ENCODE peak calls at places on chromosomes 3 and 15, in five cellular contexts. S is spleen, G is nephron progenitor cell, M is endothelial cell, F is cardiac fibroblast. K is an unnamed sample.

GRCh38 chr3:60603860-60604259 is 647.4 kb downstream of the FHIT start:
- DNase-seq in S (no peak), G (no peak), M (no peak), F (no peak), K (no peak)

GRCh38 chr3:27914199-27914598 is 192.1 kb upstream of the EOMES start:
- DNase-seq in S (no peak), G (no peak), M (no peak), F (peak), K (no peak)

GRCh38 chr15:72847806-72848205 is 64.2 kb upstream of the ADPGK start:
- DNase-seq in S (no peak), G (no peak), M (no peak), F (no peak), K (no peak)

GRCh38 chr3:133941390-133941789 is 45.7 kb upstream of the RAB6B start:
- DNase-seq in S (peak), G (peak), M (no peak), F (peak), K (no peak)

GRCh38 chr3:25707268-25707928 is 42.7 kb upstream of the TOP2B start:
- DNase-seq in S (no peak), G (no peak), M (no peak), F (no peak), K (no peak)

GRCh38 chr15:68962464-68962863 is 32.1 kb downstream of the SPESP1 start:
- DNase-seq in S (no peak), G (no peak), M (no peak), F (no peak), K (no peak)

GRCh38 chr3:188202358-188203138 is 48.6 kb downstream of the LPP start:
- DNase-seq in S (no peak), G (no peak), M (peak), F (no peak), K (no peak)

GRCh38 chr3:172470588-172470987 is 22.3 kb upstream of the GHSR start:
- DNase-seq in S (no peak), G (no peak), M (no peak), F (no peak), K (no peak)

GRCh38 chr15:90911906-90912769 is 9.0 kb downstream of the MAN2A2 start:
- DNase-seq in S (peak), G (no peak), M (no peak), F (no peak), K (no peak)

DNA sequence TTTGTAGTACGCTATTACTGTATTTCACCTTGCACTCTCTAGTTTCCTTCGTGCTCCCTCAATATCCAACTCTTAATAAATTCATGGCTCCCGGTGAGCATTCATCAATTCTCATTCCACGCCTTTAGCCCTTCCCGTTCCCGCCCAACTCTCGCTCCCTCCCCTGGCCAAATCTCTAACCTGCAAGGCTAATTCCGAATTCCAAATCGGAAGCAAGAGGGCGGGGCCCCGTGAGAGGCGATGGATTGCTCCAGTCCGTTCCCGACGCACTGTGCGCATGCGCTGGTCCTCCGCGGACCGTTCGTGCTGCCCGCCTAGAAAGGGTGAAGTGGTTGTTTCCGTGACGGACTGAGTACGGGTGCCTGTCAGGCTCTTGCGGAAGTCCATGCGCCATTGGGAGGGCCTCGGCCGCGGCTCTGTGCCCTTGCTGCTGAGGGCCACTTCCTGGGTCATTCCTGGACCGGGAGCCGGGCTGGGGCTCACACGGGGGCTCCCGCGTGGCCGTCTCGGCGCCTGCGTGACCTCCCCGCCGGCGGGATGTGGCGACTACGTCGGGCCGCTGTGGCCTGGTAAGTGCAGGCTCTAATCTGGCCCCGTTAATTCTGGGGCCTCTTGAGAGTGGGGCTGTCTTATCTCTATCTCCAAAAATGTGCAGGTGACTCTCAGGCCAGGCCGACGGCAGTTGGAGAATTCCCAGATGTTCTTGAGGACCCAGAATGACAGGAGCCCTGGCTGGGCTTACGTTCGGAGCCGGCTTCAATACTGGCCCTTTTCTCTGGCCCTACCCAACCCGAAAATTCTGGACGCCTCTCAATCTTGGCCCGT is at the start of gene OPA1:
- DNase-seq in S (peak), G (peak), M (peak), F (peak), K (peak)
- TF ChIP-seq CTCF in S (no peak), G (no peak), M (no peak), F (no peak), K (peak)

GRCh38 chr3:13419356-13420050 is 619 bp downstream of the NUP210 start:
- DNase-seq in S (peak), G (peak), M (peak), F (no peak), K (no peak)
- TF ChIP-seq CTCF in S (no peak), G (no peak), M (no peak), F (no peak), K (no peak)

GRCh38 chr3:11211531-11212300 is 57.4 kb downstream of the HRH1 start:
- DNase-seq in S (no peak), G (no peak), M (no peak), F (peak), K (no peak)
- TF ChIP-seq CTCF in S (no peak), G (no peak), M (no peak), F (peak), K (peak)

GRCh38 chr3:127107002-127107401 is 85.9 kb upstream of the PRR23E start:
- DNase-seq in S (no peak), G (no peak), M (no peak), F (no peak), K (no peak)

GRCh38 chr3:127107491-127108375 is 85.2 kb upstream of the PRR23E start:
- DNase-seq in S (no peak), G (no peak), M (no peak), F (no peak), K (no peak)

GRCh38 chr3:127105996-127106855 is 86.7 kb upstream of the PRR23E start:
- DNase-seq in S (no peak), G (no peak), M (no peak), F (no peak), K (no peak)

GRCh38 chr3:127104586-127104985 is 88.3 kb upstream of the PRR23E start:
- DNase-seq in S (no peak), G (no peak), M (no peak), F (no peak), K (no peak)

DNA sequence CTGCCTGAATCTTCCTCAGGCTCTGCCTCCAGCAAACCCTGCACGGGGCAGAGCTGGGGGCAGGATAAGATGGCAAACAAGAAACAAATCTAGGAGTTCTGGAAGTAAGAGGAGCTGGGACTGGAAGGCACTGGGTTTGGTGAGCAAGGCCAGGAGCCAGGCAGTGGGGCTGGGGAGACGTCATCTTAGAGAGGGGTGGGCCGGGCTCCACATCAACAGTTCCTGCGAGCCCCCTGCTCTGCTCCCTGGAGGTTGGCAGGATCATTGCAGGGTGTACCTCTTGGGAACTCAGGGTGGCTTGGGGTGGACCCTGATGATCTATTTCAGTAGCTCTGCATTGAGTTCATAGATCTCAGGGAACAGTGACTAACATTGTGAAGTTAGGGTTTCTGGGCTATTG is 87.3 kb upstream of the PRR23E start:
- DNase-seq in S (no peak), G (no peak), M (no peak), F (no peak), K (no peak)
- TF ChIP-seq CTCF in S (no peak), G (no peak), M (no peak), F (no peak), K (no peak)

DNA sequence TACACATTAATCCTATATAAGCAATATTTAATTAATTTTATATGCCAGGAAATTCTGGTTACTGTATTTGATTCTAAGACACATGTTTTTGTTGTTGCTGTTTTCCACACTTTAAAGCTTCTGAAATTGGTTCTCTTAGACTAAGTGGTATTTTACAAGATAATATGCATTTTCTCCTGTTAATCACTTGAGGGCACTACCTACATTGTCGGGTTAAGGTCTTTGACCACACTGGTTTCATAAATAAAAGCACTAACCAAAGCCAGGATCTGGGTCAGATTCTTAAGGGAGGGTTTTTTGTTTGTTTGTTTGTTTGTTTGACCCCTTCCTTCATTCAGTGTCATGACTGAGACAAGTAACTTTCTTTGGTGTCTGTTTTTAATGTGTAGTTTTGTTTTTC is 590.2 kb downstream of the RBMS3 start:
- DNase-seq in S (no peak), G (no peak), M (no peak), F (peak), K (no peak)
- TF ChIP-seq CTCF in S (no peak), G (no peak), M (no peak), F (no peak), K (no peak)

K was measured in AG09319.